ENCODE peak calls at places on chromosomes 3 and 15, in nine cellular contexts. J is Karpas-422, O is HCT116, V is neural progenitor cell, H is IMR-90, U is breast epithelium, W is thoracic aorta, Z is right atrium auricular region, P is Peyer's patch. T is an unnamed sample. For H3K4me1, the result is how much of the 10 kb centered on the place peaks cover.

GRCh38 chr3:128497305-128498126 is 4.5 kb upstream of the GATA2 start:
- DNase-seq in J (peak), O (no peak), V (peak), H (no peak), U (no peak), W (no peak), Z (no peak), P (peak), T (peak)

GRCh38 chr3:61908344-61908743 is 347.0 kb downstream of the PTPRG start:
- DNase-seq in J (no peak), O (no peak), V (no peak), H (peak), U (no peak), W (no peak), Z (no peak), P (no peak), T (no peak)

GRCh38 chr3:137642831-137643230 is 121.3 kb upstream of the SOX14 start:
- DNase-seq in J (no peak), O (no peak), V (peak), H (no peak), U (no peak), W (no peak), Z (no peak), P (no peak), T (no peak)

GRCh38 chr3:139491966-139492365 is 15.7 kb upstream of the RBP2 start:
- DNase-seq in J (no peak), O (no peak), V (peak), H (no peak), U (no peak), W (no peak), Z (no peak), P (no peak), T (no peak)

GRCh38 chr3:14331273-14331672 is 71.1 kb upstream of the SLC6A6 start:
- DNase-seq in J (no peak), O (no peak), V (no peak), H (no peak), U (no peak), W (no peak), Z (no peak), P (peak), T (no peak)

GRCh38 chr15:90097475-90097874 is 4.8 kb downstream of the IDH2 start:
- DNase-seq in J (peak), O (no peak), V (no peak), H (no peak), U (no peak), W (no peak), Z (no peak), P (peak), T (peak)

GRCh38 chr3:10106919-10107318 is 1.1 kb downstream of the FANCD2OS start:
- DNase-seq in J (no peak), O (no peak), V (no peak), H (no peak), U (no peak), W (no peak), Z (no peak), P (no peak), T (no peak)

GRCh38 chr15:55990071-55990470 is 3.3 kb downstream of the NEDD4 start:
- DNase-seq in J (no peak), O (no peak), V (no peak), H (no peak), U (no peak), W (no peak), Z (no peak), P (no peak), T (no peak)

GRCh38 chr3:125150525-125151436 is 61.8 kb downstream of the SLC12A8 start:
- DNase-seq in J (peak), O (peak), V (peak), H (peak), U (no peak), W (no peak), Z (no peak), P (peak), T (peak)

GRCh38 chr3:134370611-134371451 is 3.4 kb downstream of the AMOTL2 start:
- DNase-seq in J (no peak), O (no peak), V (no peak), H (no peak), U (no peak), W (no peak), Z (no peak), P (peak), T (no peak)
- H3K4me3 ChIP-seq in J (no peak), O (no peak), V (no peak), H (peak), U (peak), W (peak), Z (peak), P (no peak), T (no peak)

DNA sequence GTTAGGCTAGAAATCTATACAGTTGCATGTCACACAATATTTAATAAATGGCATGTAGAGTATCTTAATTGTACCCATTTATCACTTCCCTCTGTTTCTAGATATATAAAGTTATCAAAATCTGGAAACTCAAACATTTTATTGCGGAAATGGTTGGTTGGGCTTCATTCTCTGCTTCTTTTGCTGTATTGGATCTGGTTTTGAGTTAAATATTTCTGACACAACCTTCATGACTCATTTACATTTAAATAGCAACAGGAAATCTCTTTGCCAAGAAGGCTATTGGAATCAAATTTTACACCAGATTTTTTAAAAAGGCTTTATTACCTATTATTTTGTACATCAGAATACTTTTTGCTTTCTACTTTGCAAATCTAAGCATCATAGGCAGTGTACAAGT is 153.8 kb downstream of the EBLN2 start:
- DNase-seq in J (no peak), O (no peak), V (no peak), H (no peak), U (no peak), W (no peak), Z (no peak), P (no peak), T (no peak)
- H3K4me1 ChIP-seq in J (under half), O (under half), V (under half), H (under half), U (under half), W (under half), Z (under half), P (under half), T (under half)

GRCh38 chr3:13276438-13277129 is 143.5 kb downstream of the NUP210 start:
- DNase-seq in J (no peak), O (no peak), V (no peak), H (no peak), U (no peak), W (no peak), Z (peak), P (peak), T (no peak)
- H3K4me3 ChIP-seq in J (no peak), O (no peak), V (no peak), H (no peak), U (no peak), W (no peak), Z (no peak), P (no peak), T (no peak)

DNA sequence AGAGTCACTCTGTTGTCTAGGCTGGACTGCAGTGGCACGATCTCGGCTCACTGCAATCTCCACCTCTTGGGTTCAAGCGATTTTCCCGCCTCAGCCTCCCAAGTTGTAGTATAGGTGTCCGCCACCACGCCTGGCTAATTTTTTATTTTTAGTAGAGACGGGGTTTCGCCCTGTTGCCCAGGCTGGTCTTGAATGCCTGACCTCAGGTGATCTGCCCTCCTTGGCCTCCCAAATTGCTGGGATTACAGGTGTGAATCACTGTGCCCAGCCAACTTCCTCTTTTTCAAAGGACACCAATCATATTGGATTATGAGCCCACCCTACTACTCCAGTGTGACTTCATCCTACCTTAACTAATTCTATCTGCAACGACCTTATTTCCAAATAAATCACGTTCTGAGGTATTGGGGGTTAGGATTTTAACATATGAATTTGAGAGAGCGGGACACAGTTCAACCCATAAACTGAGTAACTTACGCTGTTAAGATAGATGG is 3.2 kb downstream of the ISG20 start:
- DNase-seq in J (peak), O (no peak), V (no peak), H (no peak), U (no peak), W (no peak), Z (no peak), P (no peak), T (no peak)
- H3K4me1 ChIP-seq in J (half or more), O (under half), V (under half), H (under half), U (under half), W (under half), Z (under half), P (under half), T (half or more)

GRCh38 chr15:81002254-81003022 is 1.7 kb downstream of the TLNRD1 start:
- DNase-seq in J (no peak), O (no peak), V (peak), H (no peak), U (no peak), W (no peak), Z (no peak), P (no peak), T (no peak)

GRCh38 chr15:81007428-81008064 is 6.8 kb downstream of the TLNRD1 start:
- DNase-seq in J (no peak), O (no peak), V (no peak), H (no peak), U (no peak), W (no peak), Z (no peak), P (no peak), T (no peak)

GRCh38 chr15:81008312-81008711 is 7.6 kb downstream of the TLNRD1 start:
- DNase-seq in J (no peak), O (no peak), V (no peak), H (no peak), U (no peak), W (no peak), Z (no peak), P (no peak), T (no peak)

GRCh38 chr15:81003023-81003350 is 2.3 kb downstream of the TLNRD1 start:
- DNase-seq in J (no peak), O (no peak), V (no peak), H (no peak), U (no peak), W (no peak), Z (no peak), P (no peak), T (no peak)

DNA sequence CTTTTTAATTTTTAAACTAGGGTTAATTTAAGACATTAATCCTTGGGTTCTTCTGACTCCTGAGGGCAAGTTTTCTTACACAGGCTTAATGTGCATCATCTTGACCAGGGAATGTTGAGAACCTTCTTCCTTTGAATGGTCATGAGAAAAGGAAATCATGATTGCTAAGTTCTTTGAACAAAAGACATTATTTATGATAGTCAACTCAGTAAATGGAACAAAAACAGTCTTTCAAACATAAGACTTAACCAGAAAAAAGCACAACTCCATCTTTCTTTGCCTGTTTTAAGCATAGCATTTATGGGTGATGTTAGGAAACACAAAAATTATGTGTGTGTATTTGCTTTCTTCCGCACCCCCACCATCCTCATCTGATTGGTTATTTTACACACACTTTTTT is 5.4 kb downstream of the TLNRD1 start:
- DNase-seq in J (no peak), O (no peak), V (no peak), H (no peak), U (no peak), W (no peak), Z (no peak), P (no peak), T (no peak)
- H3K4me3 ChIP-seq in J (no peak), O (no peak), V (no peak), H (no peak), U (no peak), W (no peak), Z (no peak), P (no peak), T (no peak)

GRCh38 chr15:65580287-65580686 is 30.6 kb downstream of the INTS14 start:
- DNase-seq in J (no peak), O (no peak), V (peak), H (peak), U (no peak), W (no peak), Z (no peak), P (no peak), T (no peak)
- H3K4me1 ChIP-seq in J (under half), O (under half), V (under half), H (under half), U (under half), W (under half), Z (under half), P (under half), T (under half)